ENCODE peak calls at places on chromosomes 3 and 15, in four cellular contexts. C, B, K and W are unnamed samples.

GRCh38 chr3:78707094-78707493 is 1060.7 kb downstream of the ROBO1 start:
- DNase-seq in C (no peak), B (no peak), K (no peak), W (no peak)

GRCh38 chr3:63753567-63753966 is 65.5 kb upstream of the C3orf49 start:
- DNase-seq in C (no peak), B (no peak), K (no peak), W (peak; percentile 1)

GRCh38 chr3:143951351-143951971 is 20.2 kb upstream of the DIPK2A start:
- DNase-seq in C (peak; percentile 32), B (no peak), K (no peak), W (peak; percentile 31)

GRCh38 chr3:155283092-155284056 is 10.1 kb downstream of the STRIT1 start:
- DNase-seq in C (no peak), B (no peak), K (no peak), W (no peak)

GRCh38 chr3:97872209-97873042 is 50.6 kb downstream of the CRYBG3 start:
- DNase-seq in C (no peak), B (no peak), K (no peak), W (no peak)

GRCh38 chr15:69954726-69955125 is 143.0 kb downstream of the TLE3 start:
- DNase-seq in C (no peak), B (no peak), K (no peak), W (no peak)

GRCh38 chr15:60781211-60781713 is 302.3 kb upstream of the ICE2 start:
- DNase-seq in C (no peak), B (no peak), K (no peak), W (no peak)

GRCh38 chr15:65926899-65927298 is 57.6 kb downstream of the RAB11A start:
- DNase-seq in C (no peak), B (no peak), K (no peak), W (no peak)

GRCh38 chr15:62749445-62749844 is 293.1 kb upstream of the TPM1 start:
- DNase-seq in C (no peak), B (no peak), K (no peak), W (no peak)

GRCh38 chr15:73799466-73799865 is 46.3 kb upstream of the INSYN1 start:
- DNase-seq in C (no peak), B (no peak), K (no peak), W (no peak)

GRCh38 chr15:66619152-66619903 is 53.5 kb upstream of the LCTL start:
- DNase-seq in C (peak; percentile 77), B (peak; percentile 83), K (no peak), W (peak; percentile 61)

GRCh38 chr3:114556832-114557231 is 263.0 kb downstream of the TIGIT start:
- DNase-seq in C (no peak), B (no peak), K (no peak), W (no peak)

GRCh38 chr15:47824185-47824584 is 106.9 kb downstream of the SEMA6D start:
- DNase-seq in C (no peak), B (no peak), K (no peak), W (no peak)

GRCh38 chr15:66862878-66863335 is 160.9 kb downstream of the SMAD6 start:
- DNase-seq in C (peak; percentile 85), B (peak; percentile 85), K (no peak), W (peak; percentile 76)

DNA sequence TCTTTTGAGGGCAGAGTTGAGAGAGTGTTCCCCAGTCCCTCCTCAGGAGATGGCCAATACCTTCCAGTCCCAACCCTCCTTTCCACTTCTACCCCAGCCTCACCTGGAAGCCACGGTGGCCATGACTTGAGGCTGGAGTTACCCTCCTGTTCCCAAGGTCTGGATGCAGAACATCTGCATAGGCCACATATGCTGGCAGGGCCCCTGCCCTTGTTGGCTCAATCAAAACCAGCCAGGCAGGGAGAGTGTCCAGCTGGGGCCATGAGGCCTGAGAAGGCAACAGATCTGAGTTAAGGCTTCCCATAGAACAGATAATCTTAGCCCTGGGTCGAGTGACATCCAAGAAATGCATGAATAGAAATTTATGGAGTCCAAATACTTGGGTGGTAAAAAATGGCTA is 23.6 kb upstream of the VIPR1 start:
- DNase-seq in C (no peak), B (no peak), K (no peak), W (no peak)
- H3K27ac ChIP-seq in C (no peak overlapping the region), B (no peak overlapping the region), K (no peak overlapping the region), W (no peak overlapping the region)

GRCh38 chr3:6242104-6242503 is 618.8 kb upstream of the GRM7 start:
- DNase-seq in C (no peak), B (no peak), K (no peak), W (no peak)
- H3K9me3 ChIP-seq in C (peaks cover 5% of the 10 kb centered on the region), B (no peaks in the 10 kb centered on the region), K (peaks cover 3% of the 10 kb centered on the region), W (peaks cover 1% of the 10 kb centered on the region)

GRCh38 chr3:54882114-54882833 is 45.6 kb downstream of the LRTM1 start:
- DNase-seq in C (no peak), B (no peak), K (no peak), W (no peak)
- H3K27ac ChIP-seq in C (no peak overlapping the region), B (no peak overlapping the region), K (peak overlapping the region; percentile 58), W (no peak overlapping the region)

DNA sequence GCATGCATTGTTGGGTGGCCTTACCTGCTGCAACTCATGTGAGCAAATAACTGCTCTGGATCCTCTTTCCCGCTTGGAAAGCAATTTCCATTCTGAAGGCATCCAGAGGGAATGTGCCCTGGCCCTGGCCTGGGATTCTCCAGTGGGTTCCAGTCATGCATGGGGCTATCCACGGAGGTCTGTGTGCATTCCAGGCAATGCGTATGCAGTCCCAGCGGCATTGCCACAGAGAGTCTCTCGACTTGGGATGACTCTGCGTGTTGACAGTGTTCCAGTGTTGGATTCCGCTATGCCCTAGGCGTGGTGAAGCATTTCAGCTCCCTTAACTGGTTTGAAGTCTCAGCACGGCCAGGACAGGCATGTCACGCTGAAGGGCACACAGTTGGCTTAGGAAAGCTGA is 113.9 kb downstream of the SNRPN start:
- DNase-seq in C (no peak), B (no peak), K (no peak), W (no peak)
- H3K9me3 ChIP-seq in C (peaks cover 97% of the 10 kb centered on the region), B (peaks cover 99% of the 10 kb centered on the region), K (peaks cover 100% of the 10 kb centered on the region), W (peaks cover 19% of the 10 kb centered on the region)

DNA sequence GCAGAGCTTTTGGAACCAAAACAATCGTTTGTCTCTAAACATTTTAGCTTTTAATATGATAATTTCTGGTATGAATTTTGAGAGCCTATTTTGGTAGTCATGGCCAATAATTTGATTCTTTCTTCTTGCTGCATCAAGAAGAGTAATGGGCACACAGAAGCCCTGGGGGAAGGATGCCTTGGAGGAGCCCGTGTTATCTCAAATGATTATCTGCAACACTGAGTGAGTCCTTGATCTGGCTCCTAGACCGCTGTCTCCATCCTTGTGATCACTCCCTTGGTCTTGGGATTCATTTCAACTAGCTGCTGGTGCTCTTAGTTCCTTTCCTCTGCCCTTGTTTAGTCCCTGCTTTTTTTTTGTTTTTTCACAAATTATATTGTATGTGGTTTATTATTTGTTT is 77.9 kb upstream of the CCNL1 start:
- DNase-seq in C (no peak), B (no peak), K (no peak), W (no peak)
- H3K27ac ChIP-seq in C (no peak overlapping the region), B (no peak overlapping the region), K (no peak overlapping the region), W (no peak overlapping the region)

GRCh38 chr3:44771424-44772098 is 10.0 kb downstream of the KIF15 start:
- DNase-seq in C (no peak), B (no peak), K (no peak), W (no peak)
- H3K9me3 ChIP-seq in C (peaks cover 3% of the 10 kb centered on the region), B (peaks cover 4% of the 10 kb centered on the region), K (peaks cover 12% of the 10 kb centered on the region), W (peaks cover 5% of the 10 kb centered on the region)

GRCh38 chr3:55207744-55208143 is 279.4 kb downstream of the WNT5A start:
- DNase-seq in C (no peak), B (no peak), K (no peak), W (no peak)
- H3K27ac ChIP-seq in C (no peak overlapping the region), B (no peak overlapping the region), K (no peak overlapping the region), W (no peak overlapping the region)